ENCODE peak calls at places on chromosome 12, in nine cellular contexts. P, H, B, V, G, Q, D, C and U are unnamed samples.
A peak's percentile ranks its signal among the peaks of the same experiment; 100 is the strongest.

GRCh38 chr12:75705749-75706719 is 194.6 kb upstream of the KRR1 start:
- DNase-seq in P (peak; percentile 71), H (no peak), B (no peak), V (no peak), G (no peak), Q (peak; percentile 97), D (no peak), C (no peak), U (peak; percentile 81)

GRCh38 chr12:131091976-131092691 is 138.4 kb downstream of the ADGRD1 start:
- DNase-seq in P (no peak), H (no peak), B (no peak), V (no peak), G (no peak), Q (no peak), D (no peak), C (no peak), U (peak; percentile 53)

GRCh38 chr12:94126067-94126466 is 22.3 kb upstream of the PLXNC1 start:
- DNase-seq in P (no peak), H (no peak), B (no peak), V (no peak), G (no peak), Q (no peak), D (no peak), C (no peak), U (no peak)

GRCh38 chr12:52871291-52871961 is 22.6 kb upstream of the KRT78 start:
- DNase-seq in P (peak; percentile 40), H (no peak), B (no peak), V (no peak), G (no peak), Q (no peak), D (no peak), C (peak; percentile 42), U (peak; percentile 83)

GRCh38 chr12:53453953-53454640 is 2.2 kb downstream of the PCBP2 start:
- DNase-seq in P (no peak), H (no peak), B (no peak), V (no peak), G (no peak), Q (no peak), D (no peak), C (no peak), U (no peak)

GRCh38 chr12:51362307-51362706 is 15.8 kb upstream of the CELA1 start:
- DNase-seq in P (no peak), H (no peak), B (no peak), V (no peak), G (no peak), Q (no peak), D (no peak), C (no peak), U (no peak)

GRCh38 chr12:100901266-100901665 is 106.7 kb downstream of the ANO4 start:
- DNase-seq in P (no peak), H (no peak), B (no peak), V (no peak), G (no peak), Q (no peak), D (no peak), C (no peak), U (no peak)

GRCh38 chr12:126038434-126038833 is 973.2 kb downstream of the AACS start:
- DNase-seq in P (no peak), H (no peak), B (no peak), V (no peak), G (no peak), Q (no peak), D (no peak), C (no peak), U (no peak)

GRCh38 chr12:3295648-3296408 is 195.2 kb upstream of the PRMT8 start:
- DNase-seq in P (peak; percentile 83), H (no peak), B (no peak), V (no peak), G (no peak), Q (no peak), D (no peak), C (no peak), U (no peak)

GRCh38 chr12:57434517-57435223 is at the start of gene INHBC:
- DNase-seq in P (no peak), H (no peak), B (no peak), V (no peak), G (no peak), Q (no peak), D (no peak), C (no peak), U (no peak)

GRCh38 chr12:3483089-3483488 is 7.9 kb upstream of the PRMT8 start:
- DNase-seq in P (no peak), H (no peak), B (no peak), V (no peak), G (no peak), Q (no peak), D (no peak), C (peak; percentile 32), U (no peak)

GRCh38 chr12:107565551-107565950 is 120.0 kb upstream of the PWP1 start:
- DNase-seq in P (no peak), H (no peak), B (no peak), V (no peak), G (no peak), Q (no peak), D (no peak), C (no peak), U (no peak)

GRCh38 chr12:100651694-100652093 is 78.2 kb downstream of the GAS2L3 start:
- DNase-seq in P (no peak), H (no peak), B (no peak), V (no peak), G (no peak), Q (no peak), D (no peak), C (peak; percentile 49), U (no peak)

GRCh38 chr12:120231316-120232011 is 30.6 kb upstream of the RPLP0 start:
- DNase-seq in P (peak; percentile 75), H (peak; percentile 86), B (no peak), V (peak; percentile 38), G (no peak), Q (peak; percentile 93), D (no peak), C (peak; percentile 99), U (peak; percentile 90)

GRCh38 chr12:1796515-1797010 is 23.8 kb upstream of the LRTM2 start:
- DNase-seq in P (no peak), H (no peak), B (no peak), V (no peak), G (no peak), Q (no peak), D (peak; percentile 62), C (peak; percentile 50), U (peak; percentile 87)

GRCh38 chr12:54954228-54954627 is 30.3 kb downstream of the TESPA1 start:
- DNase-seq in P (no peak), H (no peak), B (no peak), V (no peak), G (no peak), Q (no peak), D (no peak), C (peak; percentile 26), U (no peak)

GRCh38 chr12:112792306-112792705 is 758 bp downstream of the RPH3A start:
- DNase-seq in P (no peak), H (no peak), B (no peak), V (no peak), G (no peak), Q (no peak), D (no peak), C (no peak), U (no peak)

GRCh38 chr12:124240493-124240892 is 54.4 kb upstream of the RFLNA start:
- DNase-seq in P (no peak), H (peak; percentile 25), B (no peak), V (no peak), G (no peak), Q (no peak), D (peak; percentile 21), C (peak; percentile 82), U (no peak)

GRCh38 chr12:15522574-15523187 is 200.4 kb downstream of the PTPRO start:
- DNase-seq in P (no peak), H (no peak), B (no peak), V (no peak), G (no peak), Q (no peak), D (peak; percentile 29), C (peak; percentile 51), U (no peak)

GRCh38 chr12:5078423-5078822 is 34.7 kb downstream of the KCNA5 start:
- DNase-seq in P (peak; percentile 83), H (no peak), B (no peak), V (no peak), G (no peak), Q (no peak), D (no peak), C (no peak), U (peak; percentile 90)

GRCh38 chr12:93149228-93149627 is 220.1 kb upstream of the EEA1 start:
- DNase-seq in P (no peak), H (no peak), B (no peak), V (no peak), G (no peak), Q (no peak), D (no peak), C (no peak), U (no peak)

GRCh38 chr12:44509471-44509870 is 366.6 kb downstream of the NELL2 start:
- DNase-seq in P (no peak), H (no peak), B (no peak), V (no peak), G (no peak), Q (no peak), D (no peak), C (peak; percentile 62), U (no peak)

GRCh38 chr12:62162214-62162613 is 98.0 kb upstream of the USP15 start:
- DNase-seq in P (no peak), H (no peak), B (no peak), V (no peak), G (no peak), Q (no peak), D (no peak), C (no peak), U (no peak)

GRCh38 chr12:84247931-84248330 is 664.7 kb downstream of the SLC6A15 start:
- DNase-seq in P (no peak), H (no peak), B (no peak), V (no peak), G (no peak), Q (no peak), D (no peak), C (no peak), U (no peak)

GRCh38 chr12:80242341-80242740 is 143.0 kb downstream of the OTOGL start:
- DNase-seq in P (no peak), H (no peak), B (no peak), V (no peak), G (no peak), Q (no peak), D (no peak), C (no peak), U (no peak)

GRCh38 chr12:6872073-6873048 is 742 bp downstream of the SPSB2 start:
- DNase-seq in P (peak; percentile 85), H (no peak), B (no peak), V (peak; percentile 77), G (peak; percentile 84), Q (no peak), D (peak; percentile 89), C (peak; percentile 86), U (peak; percentile 94)

GRCh38 chr12:120960657-120961056 is 17.7 kb upstream of the HNF1A start:
- DNase-seq in P (no peak), H (no peak), B (no peak), V (no peak), G (no peak), Q (no peak), D (peak; percentile 49), C (no peak), U (no peak)

GRCh38 chr12:104410786-104411185 is 46.0 kb upstream of the CHST11 start:
- DNase-seq in P (no peak), H (no peak), B (no peak), V (no peak), G (no peak), Q (no peak), D (no peak), C (no peak), U (no peak)

GRCh38 chr12:89243786-89244185 is 108.5 kb downstream of the DUSP6 start:
- DNase-seq in P (no peak), H (no peak), B (no peak), V (no peak), G (no peak), Q (no peak), D (no peak), C (peak; percentile 46), U (no peak)

GRCh38 chr12:89559753-89560152 is 33.9 kb upstream of the POC1B start:
- DNase-seq in P (no peak), H (no peak), B (no peak), V (no peak), G (no peak), Q (no peak), D (no peak), C (no peak), U (no peak)

GRCh38 chr12:111791507-111791906 is 24.8 kb downstream of the ALDH2 start:
- DNase-seq in P (no peak), H (no peak), B (no peak), V (no peak), G (no peak), Q (no peak), D (no peak), C (no peak), U (peak; percentile 77)